ENCODE peak calls at places on chromosomes 2 and 18, in four cellular contexts. A, Q, S and R are unnamed samples.

GRCh38 chr18:58394607-58395425 is 234.1 kb downstream of the ALPK2 start:
- DNase-seq in A (peak; percentile 54), S (no peak), Q (no peak), R (no peak)

GRCh38 chr18:79933765-79934164 is 17.7 kb downstream of the SLC66A2 start:
- DNase-seq in S (no peak), A (no peak), Q (no peak), R (peak; percentile 82)

GRCh38 chr2:71466301-71467179 is 13.2 kb downstream of the DYSF start:
- DNase-seq in A (peak; percentile 35), S (no peak), Q (peak; percentile 13), R (peak; percentile 62)

GRCh38 chr2:155418753-155419152 is 720.3 kb downstream of the KCNJ3 start:
- DNase-seq in S (no peak), Q (no peak), A (no peak), R (no peak)

GRCh38 chr18:78754311-78755043 is 225.1 kb upstream of the SALL3 start:
- DNase-seq in Q (no peak), A (no peak), S (no peak), R (no peak)

GRCh38 chr2:143974262-143974661 is 545.7 kb downstream of the ZEB2 start:
- DNase-seq in Q (no peak), S (no peak), A (peak; percentile 13), R (no peak)

GRCh38 chr18:46574000-46574739 is 82.8 kb downstream of the LOXHD1 start:
- DNase-seq in S (no peak), A (no peak), Q (no peak), R (no peak)

GRCh38 chr2:121076885-121077549 is 208.0 kb downstream of the TFCP2L1 start:
- DNase-seq in S (peak; percentile 63), A (peak; percentile 66), Q (peak; percentile 67), R (peak; percentile 84)

GRCh38 chr18:35030234-35030989 is 10.8 kb upstream of the MAPRE2 start:
- DNase-seq in Q (no peak), A (no peak), S (peak; percentile 28), R (no peak)

GRCh38 chr2:133721155-133721554 is 152.9 kb upstream of the NCKAP5 start:
- DNase-seq in S (no peak), Q (no peak), A (no peak), R (no peak)

GRCh38 chr2:191171291-191171690 is 20.5 kb upstream of the STAT4 start:
- DNase-seq in S (no peak), Q (no peak), A (no peak), R (no peak)

GRCh38 chr2:217330647-217331046 is 470.8 kb upstream of the TNP1 start:
- DNase-seq in Q (no peak), A (no peak), S (no peak), R (no peak)
- TF ChIP-seq CTCF in Q (no peak), A (no peak), S (no peak), R (no peak)

GRCh38 chr2:42554392-42554791 is 14.0 kb upstream of the MTA3 start:
- DNase-seq in S (no peak), A (no peak), Q (no peak), R (no peak)

GRCh38 chr2:42560886-42561285 is 7.5 kb upstream of the MTA3 start:
- DNase-seq in Q (no peak), A (no peak), S (no peak), R (no peak)

GRCh38 chr2:42556351-42556890 is 12.0 kb upstream of the MTA3 start:
- DNase-seq in A (no peak), Q (no peak), S (no peak), R (peak; percentile 50)

GRCh38 chr2:42562474-42563144 is 5.8 kb upstream of the MTA3 start:
- DNase-seq in Q (no peak), A (peak; percentile 77), S (no peak), R (no peak)

GRCh38 chr2:42558827-42559226 is 9.6 kb upstream of the MTA3 start:
- DNase-seq in A (peak; percentile 33), S (peak; percentile 33), Q (no peak), R (no peak)
- TF ChIP-seq CTCF in A (peak; percentile 28), S (peak; percentile 42), Q (no peak), R (no peak)

GRCh38 chr2:105287692-105288091 is 41.8 kb downstream of the TGFBRAP1 start:
- DNase-seq in S (peak; percentile 31), Q (peak; percentile 23), A (peak; percentile 70), R (peak; percentile 53)
- TF ChIP-seq CTCF in S (peak; percentile 70), Q (peak; percentile 47), A (peak; percentile 67), R (peak; percentile 50)

DNA sequence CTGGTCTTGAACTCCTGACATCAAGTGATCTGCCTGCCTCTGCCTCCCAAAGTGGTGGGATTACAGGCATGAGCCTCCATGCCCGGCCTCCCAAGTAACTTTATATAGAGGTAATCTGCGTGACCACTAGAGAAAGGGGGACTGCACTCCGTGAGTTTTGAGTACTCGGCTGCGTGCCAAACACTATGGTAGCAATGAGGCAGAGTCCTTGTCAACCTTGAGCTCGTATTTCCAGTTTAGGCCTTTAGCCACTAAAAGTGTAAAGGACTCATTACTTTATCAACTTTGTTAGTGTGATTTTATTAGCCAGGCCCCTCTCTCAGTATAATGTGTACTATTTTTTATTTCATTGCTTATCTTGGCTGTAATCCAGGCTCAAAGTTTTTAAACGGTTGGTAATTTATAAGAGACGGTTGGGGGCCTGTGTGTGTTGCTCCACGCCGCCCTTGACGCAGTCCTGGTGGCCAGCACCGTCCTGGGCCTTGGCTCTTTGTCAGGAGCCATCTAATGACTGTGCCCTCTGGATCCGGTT is 56.2 kb downstream of the ZCCHC2 start:
- DNase-seq in S (no peak), Q (no peak), A (no peak), R (no peak)
- TF ChIP-seq CTCF in S (no peak), Q (no peak), A (no peak), R (no peak)

GRCh38 chr2:115163572-115163971 is 721.1 kb downstream of the DPP10 start:
- DNase-seq in A (no peak), Q (no peak), S (no peak), R (no peak)
- TF ChIP-seq CTCF in A (no peak), Q (no peak), S (no peak), R (no peak)

GRCh38 chr2:172377408-172377807 is 50.0 kb upstream of the ITGA6 start:
- DNase-seq in A (no peak), Q (no peak), S (no peak), R (no peak)
- TF ChIP-seq CTCF in A (no peak), Q (no peak), S (no peak), R (no peak)

DNA sequence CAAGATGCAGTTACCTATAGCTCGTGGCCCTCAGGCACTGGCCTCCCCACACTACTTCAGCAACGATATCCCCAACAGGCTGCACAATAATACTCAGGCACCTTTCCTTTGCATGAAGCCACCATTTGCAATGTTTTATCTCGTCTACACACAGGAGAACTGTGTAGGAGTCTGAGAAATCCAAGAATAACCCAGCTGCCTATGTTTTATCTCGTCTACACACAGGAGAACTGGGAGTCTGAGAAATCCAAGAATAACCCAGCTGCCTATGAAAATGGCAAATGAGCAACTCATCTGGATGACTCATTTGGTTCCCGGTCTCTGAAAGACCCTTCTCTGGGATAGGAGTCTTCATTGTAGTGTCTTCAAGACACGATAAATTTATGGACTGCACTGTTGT is 18.3 kb upstream of the LNPK start:
- DNase-seq in Q (no peak), S (no peak), A (no peak), R (no peak)
- TF ChIP-seq CTCF in Q (no peak), S (no peak), A (no peak), R (no peak)